ENCODE peak calls at places on chromosome 7, in eight cellular contexts. Q, O, K, B, Z, G, I and H are unnamed samples.

GRCh38 chr7:120941856-120942255 is 8.7 kb upstream of the ING3 start:
- DNase-seq in B (no peak), O (no peak), Q (no peak), I (no peak), G (no peak), Z (no peak), K (no peak), H (no peak)

GRCh38 chr7:121954803-121955202 is 81.8 kb downstream of the PTPRZ1 start:
- DNase-seq in K (peak), Q (no peak), Z (no peak), B (no peak), O (no peak), I (peak), G (no peak), H (no peak)

GRCh38 chr7:99733448-99733847 is 1.5 kb downstream of the CYP3A7 start:
- DNase-seq in K (no peak), G (no peak), Q (no peak), I (no peak), O (peak), B (no peak), Z (no peak), H (no peak)

GRCh38 chr7:51141451-51141971 is 175.1 kb downstream of the COBL start:
- DNase-seq in Z (no peak), O (no peak), G (no peak), B (no peak), Q (peak), K (peak), I (peak), H (no peak)

GRCh38 chr7:131506597-131506996 is 49.8 kb downstream of the PODXL start:
- DNase-seq in I (no peak), O (no peak), K (no peak), Z (no peak), B (no peak), G (no peak), Q (no peak), H (no peak)

GRCh38 chr7:156473476-156474240 is 166.9 kb upstream of the RNF32 start:
- DNase-seq in G (no peak), I (peak), O (peak), Q (peak), B (no peak), K (peak), Z (peak), H (no peak)

GRCh38 chr7:44964384-44964830 is 14.4 kb downstream of the MYO1G start:
- DNase-seq in Q (no peak), G (no peak), B (no peak), O (peak), I (peak), Z (no peak), K (no peak), H (no peak)

GRCh38 chr7:50696810-50697582 is 85.7 kb downstream of the GRB10 start:
- DNase-seq in Q (no peak), B (no peak), I (peak), O (no peak), G (no peak), K (peak), Z (no peak), H (no peak)

GRCh38 chr7:105261689-105262088 is 127.0 kb downstream of the SRPK2 start:
- DNase-seq in Z (no peak), B (no peak), O (no peak), I (peak), K (peak), G (no peak), Q (peak), H (no peak)

GRCh38 chr7:25770235-25770634 is 381.8 kb upstream of the NFE2L3 start:
- DNase-seq in I (no peak), Z (no peak), B (no peak), O (no peak), K (no peak), G (no peak), Q (no peak), H (no peak)

GRCh38 chr7:150345012-150345411 is 3.6 kb upstream of the RARRES2 start:
- DNase-seq in I (no peak), Q (no peak), O (no peak), G (no peak), Z (no peak), K (no peak), B (no peak), H (no peak)

GRCh38 chr7:128053023-128053422 is 21.8 kb upstream of the LRRC4 start:
- DNase-seq in O (no peak), B (no peak), Z (no peak), I (peak), G (no peak), K (peak), Q (peak), H (no peak)

GRCh38 chr7:1230411-1231213 is 2.1 kb upstream of the UNCX start:
- DNase-seq in I (no peak), O (no peak), K (no peak), Z (no peak), G (no peak), B (no peak), Q (no peak), H (no peak)

GRCh38 chr7:84624527-84624926 is 429.9 kb upstream of the SEMA3A start:
- DNase-seq in O (no peak), G (no peak), B (no peak), I (no peak), Z (no peak), Q (no peak), K (no peak), H (no peak)

GRCh38 chr7:22945584-22945983 is 68.3 kb downstream of the HYCC1 start:
- DNase-seq in Z (no peak), K (no peak), Q (no peak), I (peak), G (no peak), O (no peak), B (no peak), H (no peak)

GRCh38 chr7:27346531-27347260 is 104.1 kb downstream of the EVX1 start:
- DNase-seq in G (no peak), Q (peak), B (no peak), O (no peak), K (peak), Z (no peak), I (peak), H (no peak)

GRCh38 chr7:16078076-16078952 is 343.0 kb downstream of the CRPPA start:
- DNase-seq in Q (peak), B (no peak), K (peak), O (peak), I (peak), G (no peak), Z (no peak), H (no peak)

GRCh38 chr7:100119701-100120517 is 475 bp downstream of the CNPY4 start:
- DNase-seq in O (peak), Z (peak), Q (peak), K (peak), I (peak), B (peak), G (peak), H (peak)

GRCh38 chr7:4871056-4871680 is 9.3 kb upstream of the PAPOLB start:
- DNase-seq in K (no peak), I (no peak), O (no peak), Z (no peak), G (no peak), Q (no peak), B (no peak), H (no peak)

GRCh38 chr7:4998830-4999768 is 40.1 kb upstream of the MMD2 start:
- DNase-seq in I (no peak), O (no peak), Z (no peak), Q (no peak), B (no peak), G (no peak), K (no peak), H (no peak)

GRCh38 chr7:101690061-101690460 is 61.0 kb upstream of the MYL10 start:
- DNase-seq in K (no peak), B (no peak), G (peak), Q (no peak), O (no peak), Z (no peak), I (peak), H (no peak)

GRCh38 chr7:131859162-131859821 is 302.9 kb upstream of the PODXL start:
- DNase-seq in G (peak), Q (peak), I (peak), B (peak), K (peak), Z (peak), O (peak), H (peak)

GRCh38 chr7:48084727-48085432 is 4.2 kb upstream of the UPP1 start:
- DNase-seq in O (peak), B (peak), Q (no peak), I (peak), Z (peak), K (peak), G (peak), H (peak)

GRCh38 chr7:133822816-133823552 is 304.2 kb upstream of the LRGUK start:
- DNase-seq in K (no peak), G (no peak), B (no peak), Q (no peak), Z (no peak), I (no peak), O (no peak), H (no peak)

GRCh38 chr7:42350801-42351200 is 113.8 kb upstream of the GLI3 start:
- DNase-seq in G (no peak), B (no peak), I (peak), K (peak), Z (no peak), O (no peak), Q (no peak), H (peak)

GRCh38 chr7:155542276-155542675 is 4.1 kb downstream of the CNPY1 start:
- DNase-seq in Q (no peak), G (no peak), K (no peak), Z (no peak), O (no peak), B (no peak), I (no peak), H (no peak)

GRCh38 chr7:2100278-2101205 is 132.2 kb downstream of the MAD1L1 start:
- DNase-seq in K (peak), I (no peak), B (no peak), G (no peak), Q (no peak), O (peak), Z (no peak), H (peak)

GRCh38 chr7:151150388-151150787 is 17.1 kb downstream of the GBX1 start:
- DNase-seq in O (no peak), Z (no peak), K (no peak), Q (no peak), I (no peak), B (no peak), G (no peak), H (no peak)

GRCh38 chr7:19773361-19773760 is at the start of gene TMEM196:
- DNase-seq in Q (no peak), I (no peak), G (no peak), B (no peak), O (no peak), K (no peak), Z (no peak), H (no peak)

GRCh38 chr7:108570146-108570755 is 577 bp downstream of the DNAJB9 start:
- DNase-seq in Q (peak), G (no peak), K (peak), I (peak), Z (peak), O (peak), B (no peak), H (peak)

GRCh38 chr7:132321387-132321786 is 254.9 kb downstream of the PLXNA4 start:
- DNase-seq in K (no peak), I (peak), O (no peak), Q (no peak), Z (no peak), G (no peak), B (no peak), H (no peak)

GRCh38 chr7:29955799-29956476 is 33.7 kb downstream of the SCRN1 start:
- DNase-seq in O (peak), Z (no peak), Q (no peak), I (no peak), K (no peak), G (no peak), B (no peak), H (no peak)

GRCh38 chr7:19762631-19763030 is 10.8 kb downstream of the TMEM196 start:
- DNase-seq in O (no peak), K (no peak), B (no peak), G (no peak), Z (no peak), I (no peak), Q (no peak), H (no peak)

GRCh38 chr7:137209151-137209822 is 134.2 kb downstream of the PTN start:
- DNase-seq in I (peak), Q (no peak), B (no peak), G (no peak), O (no peak), Z (no peak), K (no peak), H (no peak)

GRCh38 chr7:155190608-155191536 is 106.8 kb upstream of the INSIG1 start:
- DNase-seq in I (peak), Q (no peak), Z (peak), K (peak), B (no peak), O (peak), G (peak), H (no peak)

GRCh38 chr7:51930834-51931233 is 614.2 kb upstream of the COBL start:
- DNase-seq in B (no peak), I (no peak), Q (no peak), Z (no peak), K (no peak), G (no peak), O (no peak), H (no peak)

GRCh38 chr7:44757311-44757710 is 8.7 kb downstream of the ZMIZ2 start:
- DNase-seq in I (no peak), G (peak), O (no peak), B (no peak), K (no peak), Z (no peak), Q (no peak), H (peak)

GRCh38 chr7:105020926-105021325 is 6.9 kb downstream of the KMT2E start:
- DNase-seq in B (no peak), Q (no peak), Z (no peak), O (no peak), K (no peak), I (no peak), G (no peak), H (no peak)

GRCh38 chr7:15317215-15317614 is 244.6 kb downstream of the AGMO start:
- DNase-seq in Z (no peak), O (no peak), I (no peak), B (no peak), K (no peak), G (no peak), Q (peak), H (no peak)

GRCh38 chr7:74429153-74429747 is 24.5 kb upstream of the GTF2IRD1 start:
- DNase-seq in Q (no peak), G (no peak), I (peak), B (no peak), Z (no peak), K (no peak), O (no peak), H (peak)